ENCODE peak calls at places on chromosome 11, in ten cellular contexts. B is IMR-90, F is fibroblast of lung, G is Calu3, V is HCT116, Q is fibroblast of the aortic adventitia, A is A549, P is Peyer's patch, I is chondrocyte, R is glutamatergic neuron. J is an unnamed sample.
A peak's percentile ranks its signal among the peaks of the same experiment; 100 is the strongest.

GRCh38 chr11:13310443-13310842 is 32.9 kb downstream of the BMAL1 start:
- DNase-seq in B (no peak), F (no peak), G (no peak), V (no peak), Q (no peak), A (no peak), P (no peak), I (no peak), R (no peak), J (no peak)

GRCh38 chr11:30741039-30741550 is 154.9 kb upstream of the MPPED2 start:
- DNase-seq in B (peak; percentile 91), F (no peak), G (no peak), V (no peak), Q (no peak), A (no peak), P (no peak), I (no peak), R (no peak), J (no peak)

GRCh38 chr11:120781486-120782120 is 242.3 kb upstream of the TBCEL start:
- DNase-seq in B (no peak), F (no peak), G (no peak), V (no peak), Q (no peak), A (no peak), P (no peak), I (no peak), R (no peak), J (no peak)

GRCh38 chr11:83734120-83734519 is 448.0 kb upstream of the CCDC90B start:
- DNase-seq in B (no peak), F (no peak), G (no peak), V (no peak), Q (no peak), A (no peak), P (no peak), I (no peak), R (no peak), J (no peak)

GRCh38 chr11:134849833-134850232 is 437.8 kb upstream of the B3GAT1 start:
- DNase-seq in B (no peak), F (no peak), G (no peak), V (no peak), Q (no peak), A (no peak), P (no peak), I (no peak), R (no peak), J (no peak)

GRCh38 chr11:18789942-18790341 is 1.7 kb downstream of the PTPN5 start:
- DNase-seq in B (no peak), F (no peak), G (no peak), V (no peak), Q (no peak), A (no peak), P (no peak), I (no peak), R (no peak), J (no peak)

GRCh38 chr11:7490054-7490453 is 4.7 kb downstream of the OLFML1 start:
- DNase-seq in B (peak; percentile 18), F (peak; percentile 8), G (no peak), V (no peak), Q (peak; percentile 81), A (no peak), P (no peak), I (no peak), R (no peak), J (no peak)

GRCh38 chr11:69157156-69157821 is 1.6 kb downstream of the SMIM38 start:
- DNase-seq in B (peak; percentile 77), F (peak; percentile 84), G (peak; percentile 73), V (no peak), Q (peak; percentile 44), A (no peak), P (peak; percentile 44), I (no peak), R (no peak), J (no peak)

GRCh38 chr11:58506935-58507334 is 970 bp downstream of the OR5B21 start:
- DNase-seq in B (no peak), F (no peak), G (no peak), V (no peak), Q (no peak), A (no peak), P (no peak), I (no peak), R (no peak), J (no peak)

GRCh38 chr11:73866586-73866996 is 10.1 kb downstream of the COA4 start:
- DNase-seq in B (peak; percentile 93), F (peak; percentile 90), G (no peak), V (peak; percentile 12), Q (peak; percentile 95), A (peak; percentile 34), P (peak; percentile 74), I (no peak), R (no peak), J (no peak)

GRCh38 chr11:74870485-74870884 is 78.4 kb downstream of the XRRA1 start:
- DNase-seq in B (peak; percentile 66), F (peak; percentile 35), G (no peak), V (peak; percentile 10), Q (peak; percentile 64), A (peak; percentile 46), P (no peak), I (no peak), R (no peak), J (no peak)

GRCh38 chr11:19770277-19770676 is 57.6 kb downstream of the NAV2 start:
- DNase-seq in B (no peak), F (no peak), G (no peak), V (no peak), Q (no peak), A (no peak), P (no peak), I (no peak), R (no peak), J (no peak)

GRCh38 chr11:126391970-126392637 is 36.6 kb downstream of the ST3GAL4 start:
- DNase-seq in B (no peak), F (no peak), G (no peak), V (no peak), Q (no peak), A (no peak), P (no peak), I (no peak), R (no peak), J (no peak)
- TF ChIP-seq CTCF in B (no peak), F (no peak), G (no peak), V (peak; percentile 23), Q (no peak), A (no peak), P (no peak), I (peak; percentile 29), R (no peak), J (no peak)

GRCh38 chr11:125210112-125210511 is 45.6 kb downstream of the PKNOX2 start:
- DNase-seq in B (no peak), F (peak; percentile 8), G (no peak), V (no peak), Q (no peak), A (no peak), P (no peak), I (no peak), R (no peak), J (no peak)

GRCh38 chr11:125214466-125215204 is 50.1 kb downstream of the PKNOX2 start:
- DNase-seq in B (no peak), F (no peak), G (no peak), V (no peak), Q (peak; percentile 55), A (no peak), P (no peak), I (no peak), R (peak; percentile 56), J (peak; percentile 49)

GRCh38 chr11:125207866-125208425 is 43.4 kb downstream of the PKNOX2 start:
- DNase-seq in B (peak; percentile 60), F (peak; percentile 16), G (no peak), V (no peak), Q (peak; percentile 64), A (no peak), P (no peak), I (no peak), R (no peak), J (no peak)

GRCh38 chr11:125215205-125215565 is 50.6 kb downstream of the PKNOX2 start:
- DNase-seq in B (no peak), F (no peak), G (no peak), V (no peak), Q (no peak), A (no peak), P (no peak), I (no peak), R (no peak), J (no peak)

DNA sequence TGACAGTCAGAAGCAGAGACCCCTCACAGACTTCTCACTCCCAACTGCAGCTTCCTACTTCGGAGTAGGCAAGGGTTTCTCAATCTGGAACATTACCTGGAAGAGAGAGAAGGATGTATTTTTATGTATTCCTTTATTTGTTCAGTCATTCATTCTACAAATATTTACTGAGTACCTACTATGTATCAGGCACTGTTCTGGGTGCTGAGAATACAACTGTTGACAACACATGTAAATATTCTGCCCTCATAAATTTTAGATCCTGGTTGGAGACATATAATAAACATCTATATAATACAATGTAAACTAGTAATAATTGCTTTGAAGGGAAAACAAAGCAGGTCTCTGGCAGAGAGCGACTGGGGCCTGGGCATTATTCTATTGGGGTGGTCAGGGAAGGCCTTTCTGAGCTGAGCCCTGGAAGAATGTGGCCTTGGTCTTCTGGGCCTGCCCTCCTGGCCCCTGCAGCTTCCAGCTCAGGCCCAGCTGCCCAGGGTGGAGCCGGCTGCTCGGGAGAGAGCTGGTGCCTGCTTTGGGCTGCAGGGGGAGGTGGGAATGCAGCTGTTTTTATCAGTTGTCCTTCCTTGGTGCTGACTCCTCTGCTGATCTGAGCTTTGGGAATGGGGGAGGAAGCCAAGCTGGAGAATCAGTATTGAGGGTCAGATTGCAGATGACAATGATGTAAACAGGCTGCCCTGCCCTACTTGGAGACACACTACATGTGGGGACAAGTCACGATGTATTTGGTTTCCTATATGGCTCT is 46.8 kb downstream of the PKNOX2 start:
- DNase-seq in B (peak; percentile 10), F (no peak), G (no peak), V (no peak), Q (peak; percentile 40), A (no peak), P (no peak), I (no peak), R (no peak), J (no peak)
- TF ChIP-seq CTCF in B (no peak), F (no peak), G (no peak), V (no peak), Q (peak; percentile 44), A (no peak), P (no peak), I (peak; percentile 50), R (no peak), J (no peak)

GRCh38 chr11:103964390-103964789 is 72.0 kb upstream of the DDI1 start:
- DNase-seq in B (no peak), F (no peak), G (no peak), V (no peak), Q (no peak), A (no peak), P (no peak), I (no peak), R (no peak), J (no peak)
- TF ChIP-seq CTCF in B (no peak), F (no peak), G (no peak), V (no peak), Q (no peak), A (no peak), P (no peak), I (no peak), R (no peak), J (no peak)

GRCh38 chr11:34890089-34890488 is 26.1 kb downstream of the APIP start:
- DNase-seq in B (no peak), F (no peak), G (no peak), V (no peak), Q (peak; percentile 9), A (no peak), P (no peak), I (no peak), R (no peak), J (no peak)
- TF ChIP-seq CTCF in B (peak; percentile 28), F (peak; percentile 50), G (no peak), V (peak; percentile 59), Q (peak; percentile 35), A (peak; percentile 55), P (peak; percentile 58), I (peak; percentile 44), R (peak; percentile 42), J (no peak)